ENCODE peak calls at places on chromosomes 11 and 22, in six cellular contexts. O is HCEC 1CT; R is fibroblast of the aortic adventitia; S is fibroblast of villous mesenchyme; K is stomach; Y is effector CD4-positive, alpha-beta T cell. N is an unnamed sample.

GRCh38 chr11:65095974-65096806 is at the start of gene VPS51:
- DNase-seq in Y (peak; percentile 80), K (peak; percentile 92), R (peak; percentile 94), S (peak; percentile 92), O (peak; percentile 87), N (peak; percentile 86)

GRCh38 chr11:61963016-61963281 is 4.5 kb downstream of the FTH1 start:
- DNase-seq in K (no peak), S (no peak), R (peak; percentile 87), Y (no peak), O (no peak), N (no peak)

GRCh38 chr11:111395081-111395480 is 16.0 kb upstream of the POU2AF1 start:
- DNase-seq in K (peak; percentile 41), S (no peak), O (no peak), R (no peak), Y (no peak), N (peak; percentile 34)

GRCh38 chr11:128318856-128319474 is 268.4 kb downstream of the ETS1 start:
- DNase-seq in S (no peak), K (no peak), Y (peak; percentile 64), R (no peak), O (peak; percentile 13), N (no peak)

GRCh38 chr11:15289718-15290117 is 175.0 kb downstream of the INSC start:
- DNase-seq in K (no peak), O (no peak), S (no peak), Y (no peak), R (no peak), N (peak; percentile 77)

GRCh38 chr11:46222485-46223251 is 54.8 kb upstream of the CREB3L1 start:
- DNase-seq in O (no peak), R (peak; percentile 22), S (peak; percentile 19), Y (no peak), K (no peak), N (no peak)

GRCh38 chr22:27381960-27382742 is 419.4 kb downstream of the MN1 start:
- DNase-seq in Y (no peak), O (no peak), S (no peak), K (no peak), R (no peak), N (no peak)

GRCh38 chr11:127950162-127950561 is 637.2 kb downstream of the ETS1 start:
- DNase-seq in O (no peak), R (no peak), K (no peak), S (no peak), Y (no peak), N (no peak)

GRCh38 chr22:45112136-45112879 is 51.4 kb upstream of the NUP50 start:
- DNase-seq in S (peak; percentile 20), Y (no peak), K (no peak), R (peak; percentile 68), O (peak; percentile 82), N (no peak)